ENCODE peak calls at places on chromosomes 2 and 18, in four cellular contexts. T is AML-193, Z is Ammon's horn, R is T-helper 9 cell. K is an unnamed sample.

GRCh38 chr2:240864475-240864874 is 4.1 kb upstream of the AGXT start:
- DNase-seq in Z (no peak), R (no peak), T (no peak), K (no peak)

GRCh38 chr18:46166261-46166970 is 62.2 kb downstream of the HAUS1 start:
- DNase-seq in R (no peak), T (no peak), Z (no peak), K (no peak)

GRCh38 chr2:235498556-235499305 is 4.9 kb downstream of the AGAP1 start:
- DNase-seq in T (no peak), R (no peak), Z (no peak), K (no peak)

GRCh38 chr2:60440761-60441160 is 112.7 kb downstream of the BCL11A start:
- DNase-seq in R (no peak), T (no peak), Z (no peak), K (no peak)

GRCh38 chr2:218782529-218782845 is 540 bp downstream of the CYP27A1 start:
- DNase-seq in T (no peak), Z (peak), R (no peak), K (no peak)

GRCh38 chr2:109497447-109497846 is 116.3 kb downstream of the SEPTIN10 start:
- DNase-seq in R (no peak), Z (no peak), T (no peak), K (no peak)

GRCh38 chr2:42944744-42945415 is 152.5 kb upstream of the HAAO start:
- DNase-seq in T (no peak), Z (no peak), R (no peak), K (no peak)

GRCh38 chr2:45874324-45874723 is 222.8 kb downstream of the PRKCE start:
- DNase-seq in R (no peak), T (no peak), Z (peak), K (peak)

GRCh38 chr18:35191252-35192025 is 49.4 kb upstream of the ZNF397 start:
- DNase-seq in R (no peak), Z (no peak), T (no peak), K (no peak)

GRCh38 chr2:230443540-230443939 is 27.5 kb downstream of the SP100 start:
- DNase-seq in R (no peak), Z (no peak), T (no peak), K (no peak)

GRCh38 chr2:157413342-157414035 is 30.4 kb downstream of the CYTIP start:
- DNase-seq in Z (no peak), T (no peak), R (peak), K (no peak)

GRCh38 chr2:237694423-237695194 is 67.2 kb downstream of the LRRFIP1 start:
- DNase-seq in Z (no peak), T (peak), R (no peak), K (no peak)

GRCh38 chr2:150538582-150539236 is 51.2 kb upstream of the RND3 start:
- DNase-seq in T (no peak), R (no peak), Z (no peak), K (no peak)

GRCh38 chr2:212592695-212593094 is 54.1 kb upstream of the ERBB4 start:
- DNase-seq in T (no peak), R (no peak), Z (no peak), K (no peak)

GRCh38 chr2:152594792-152595191 is 122.5 kb downstream of the PRPF40A start:
- DNase-seq in T (no peak), Z (peak), R (no peak), K (peak)

GRCh38 chr18:35522130-35522959 is 24.6 kb upstream of the INO80C start:
- DNase-seq in R (no peak), T (no peak), Z (no peak), K (no peak)

GRCh38 chr2:240138275-240138984 is 2.0 kb downstream of the OTOS start:
- DNase-seq in R (no peak), Z (no peak), T (no peak), K (no peak)

GRCh38 chr18:64240301-64240700 is 91.4 kb upstream of the LINC00305 start:
- DNase-seq in Z (no peak), T (no peak), R (no peak), K (no peak)

GRCh38 chr2:151192681-151193080 is 69.0 kb downstream of the RBM43 start:
- DNase-seq in R (no peak), Z (no peak), T (no peak), K (no peak)

GRCh38 chr2:208069186-208069585 is 43.9 kb upstream of the PLEKHM3 start:
- DNase-seq in T (no peak), Z (no peak), R (no peak), K (no peak)

GRCh38 chr2:130967020-130967495 is 126.2 kb downstream of the FAM168B start:
- DNase-seq in T (no peak), Z (peak), R (no peak), K (no peak)

GRCh38 chr2:149313512-149313972 is 16.8 kb upstream of the LYPD6 start:
- DNase-seq in T (peak), R (no peak), Z (peak), K (peak)

GRCh38 chr2:128064353-128064752 is 26.6 kb upstream of the UGGT1 start:
- DNase-seq in T (no peak), Z (no peak), R (no peak), K (no peak)

GRCh38 chr2:20110383-20110782 is 59.0 kb upstream of the LAPTM4A start:
- DNase-seq in T (no peak), R (no peak), Z (no peak), K (no peak)

GRCh38 chr18:35713545-35713944 is 132.0 kb downstream of the GALNT1 start:
- DNase-seq in Z (no peak), T (no peak), R (no peak), K (no peak)

GRCh38 chr2:228646061-228646460 is 464.6 kb upstream of the SPHKAP start:
- DNase-seq in R (no peak), Z (no peak), T (no peak), K (no peak)

GRCh38 chr2:41880561-41881243 is 167.1 kb upstream of the PKDCC start:
- DNase-seq in T (no peak), R (no peak), Z (no peak), K (no peak)

GRCh38 chr18:41526046-41526445 is 429.0 kb upstream of the PIK3C3 start:
- DNase-seq in T (no peak), Z (no peak), R (no peak), K (no peak)

GRCh38 chr2:45675130-45675812 is 23.8 kb downstream of the PRKCE start:
- DNase-seq in R (no peak), Z (no peak), T (no peak), K (no peak)

GRCh38 chr2:85076618-85077274 is 56.4 kb upstream of the TCF7L1 start:
- DNase-seq in Z (no peak), T (no peak), R (no peak), K (no peak)

K was measured in G401.